ENCODE peak calls at places on chromosomes 12 and 14, in six cellular contexts. One of them, this sample, is unnamed.

GRCh38 chr12:120109570-120110267 is 6.8 kb downstream of the RAB35 start:
- DNase-seq in HEK293T: no peak
- DNase-seq in ovary: no peak
- DNase-seq in T-cell: no peak
- DNase-seq in stimulated activated CD4-positive, alpha-beta T cell treated with anti-CD3 and anti-CD28 coated beads, TNF-alpha, amount 100 ng/mL, for 1 hour: no peak
- DNase-seq in GM04504: no peak
- DNase-seq in this sample: no peak

GRCh38 chr12:32533971-32534590 is 134.7 kb downstream of the FGD4 start:
- DNase-seq in stimulated activated CD4-positive, alpha-beta T cell treated with anti-CD3 and anti-CD28 coated beads, TNF-alpha, amount 100 ng/mL, for 1 hour: no peak
- DNase-seq in T-cell: no peak
- DNase-seq in HEK293T: peak; percentile 58
- DNase-seq in GM04504: peak; percentile 55
- DNase-seq in ovary: peak; percentile 39
- DNase-seq in this sample: no peak

GRCh38 chr12:90048918-90049317 is 340.3 kb upstream of the ATP2B1 start:
- DNase-seq in T-cell: no peak
- DNase-seq in HEK293T: no peak
- DNase-seq in GM04504: no peak
- DNase-seq in ovary: no peak
- DNase-seq in stimulated activated CD4-positive, alpha-beta T cell treated with anti-CD3 and anti-CD28 coated beads, TNF-alpha, amount 100 ng/mL, for 1 hour: no peak
- DNase-seq in this sample: no peak

GRCh38 chr14:83757896-83758295 is 1772.0 kb upstream of the FLRT2 start:
- DNase-seq in T-cell: no peak
- DNase-seq in ovary: no peak
- DNase-seq in stimulated activated CD4-positive, alpha-beta T cell treated with anti-CD3 and anti-CD28 coated beads, TNF-alpha, amount 100 ng/mL, for 1 hour: no peak
- DNase-seq in GM04504: peak; percentile 47
- DNase-seq in HEK293T: no peak
- DNase-seq in this sample: no peak

GRCh38 chr12:53502331-53502730 is 1.2 kb downstream of the TARBP2 start:
- DNase-seq in stimulated activated CD4-positive, alpha-beta T cell treated with anti-CD3 and anti-CD28 coated beads, TNF-alpha, amount 100 ng/mL, for 1 hour: no peak
- DNase-seq in T-cell: no peak
- DNase-seq in HEK293T: no peak
- DNase-seq in GM04504: no peak
- DNase-seq in ovary: peak; percentile 58
- DNase-seq in this sample: no peak

GRCh38 chr12:19435831-19436497 is 3.3 kb upstream of the AEBP2 start:
- DNase-seq in HEK293T: no peak
- DNase-seq in ovary: no peak
- DNase-seq in GM04504: no peak
- DNase-seq in T-cell: no peak
- DNase-seq in stimulated activated CD4-positive, alpha-beta T cell treated with anti-CD3 and anti-CD28 coated beads, TNF-alpha, amount 100 ng/mL, for 1 hour: no peak
- DNase-seq in this sample: no peak

GRCh38 chr12:66239295-66239694 is 50.3 kb downstream of the IRAK3 start:
- DNase-seq in HEK293T: no peak
- DNase-seq in ovary: no peak
- DNase-seq in GM04504: no peak
- DNase-seq in T-cell: no peak
- DNase-seq in stimulated activated CD4-positive, alpha-beta T cell treated with anti-CD3 and anti-CD28 coated beads, TNF-alpha, amount 100 ng/mL, for 1 hour: no peak
- DNase-seq in this sample: no peak

GRCh38 chr14:103259801-103260628 is 74.0 kb upstream of the EIF5 start:
- DNase-seq in HEK293T: no peak
- DNase-seq in T-cell: no peak
- DNase-seq in GM04504: no peak
- DNase-seq in ovary: no peak
- DNase-seq in stimulated activated CD4-positive, alpha-beta T cell treated with anti-CD3 and anti-CD28 coated beads, TNF-alpha, amount 100 ng/mL, for 1 hour: no peak
- DNase-seq in this sample: no peak

GRCh38 chr12:16198884-16199283 is 78.6 kb downstream of the SLC15A5 start:
- DNase-seq in T-cell: no peak
- DNase-seq in GM04504: no peak
- DNase-seq in stimulated activated CD4-positive, alpha-beta T cell treated with anti-CD3 and anti-CD28 coated beads, TNF-alpha, amount 100 ng/mL, for 1 hour: no peak
- DNase-seq in HEK293T: no peak
- DNase-seq in ovary: no peak
- DNase-seq in this sample: no peak

GRCh38 chr12:23083267-23083666 is 458.3 kb downstream of the ETNK1 start:
- DNase-seq in GM04504: peak; percentile 0
- DNase-seq in stimulated activated CD4-positive, alpha-beta T cell treated with anti-CD3 and anti-CD28 coated beads, TNF-alpha, amount 100 ng/mL, for 1 hour: no peak
- DNase-seq in ovary: no peak
- DNase-seq in T-cell: no peak
- DNase-seq in HEK293T: no peak
- DNase-seq in this sample: no peak